ENCODE peak calls at places on chromosomes 13 and 19, in eight cellular contexts. O is EH, Q is NCI-H2081, C is brain microvascular endothelial cell, P is DMS153, X is kidney tubule cell, H is T-cell, Y is foreskin melanocyte. E is an unnamed sample.
A peak's percentile ranks its signal among the peaks of the same experiment; 100 is the strongest.

GRCh38 chr19:46571495-46571894 is 29.6 kb upstream of the CALM3 start:
- DNase-seq in P (no peak), H (no peak), O (peak; percentile 18), X (peak; percentile 19), C (peak; percentile 14), Q (no peak), Y (no peak), E (peak; percentile 2)

GRCh38 chr13:112056284-112056727 is 10.6 kb upstream of the SOX1 start:
- DNase-seq in Q (peak; percentile 34), C (no peak), H (no peak), O (no peak), X (no peak), Y (no peak), P (peak; percentile 56), E (no peak)

GRCh38 chr19:28393574-28394336 is 819.2 kb downstream of the UQCRFS1 start:
- DNase-seq in H (no peak), X (peak; percentile 53), O (peak; percentile 30), Y (no peak), Q (no peak), C (no peak), P (no peak), E (no peak)

GRCh38 chr19:53372196-53372595 is 6.7 kb downstream of the ZNF525 start:
- DNase-seq in Y (no peak), P (no peak), C (no peak), O (no peak), X (no peak), Q (no peak), H (no peak), E (peak; percentile 83)

GRCh38 chr13:71320452-71320851 is 546.6 kb downstream of the DACH1 start:
- DNase-seq in X (peak; percentile 42), Q (no peak), P (no peak), Y (peak; percentile 40), O (no peak), C (peak; percentile 19), H (no peak), E (peak; percentile 68)

GRCh38 chr13:103325675-103326074 is 259.5 kb upstream of the SLC10A2 start:
- DNase-seq in C (no peak), X (no peak), P (no peak), H (no peak), Y (no peak), Q (no peak), O (no peak), E (no peak)

GRCh38 chr13:102847272-102848234 is 1.7 kb downstream of the ERCC5 start:
- DNase-seq in O (peak; percentile 49), P (no peak), Y (peak; percentile 29), X (peak; percentile 59), C (peak; percentile 11), Q (no peak), H (no peak), E (peak; percentile 55)

GRCh38 chr19:49142866-49143335 is 12.3 kb downstream of the HRC start:
- DNase-seq in O (peak; percentile 95), H (no peak), X (peak; percentile 92), Y (peak; percentile 85), Q (peak; percentile 60), P (peak; percentile 90), C (peak; percentile 90), E (peak; percentile 82)

GRCh38 chr13:27847669-27848068 is 55.4 kb downstream of the GSX1 start:
- DNase-seq in Y (no peak), P (no peak), X (no peak), Q (no peak), O (no peak), C (no peak), H (no peak), E (no peak)

GRCh38 chr13:98445340-98446233 is 131.3 kb downstream of the STK24 start:
- DNase-seq in H (peak; percentile 71), O (peak; percentile 66), Q (peak; percentile 55), P (peak; percentile 18), X (peak; percentile 71), Y (peak; percentile 32), C (peak; percentile 34), E (peak; percentile 69)

GRCh38 chr19:18708452-18709231 is 25.2 kb downstream of the CRTC1 start:
- DNase-seq in P (peak; percentile 43), X (no peak), O (no peak), H (no peak), Y (no peak), C (no peak), Q (peak; percentile 31), E (no peak)

GRCh38 chr13:48727252-48728011 is 73.7 kb downstream of the CYSLTR2 start:
- DNase-seq in P (no peak), H (no peak), O (no peak), Y (peak; percentile 99), X (no peak), C (no peak), Q (no peak), E (no peak)

GRCh38 chr19:8196271-8196908 is 12.8 kb upstream of the CERS4 start:
- DNase-seq in C (no peak), Q (no peak), O (no peak), Y (no peak), H (no peak), X (no peak), P (no peak), E (no peak)

GRCh38 chr19:41001243-41001971 is 10.3 kb downstream of the CYP2B6 start:
- DNase-seq in P (no peak), X (no peak), O (no peak), Y (no peak), C (no peak), Q (no peak), H (no peak), E (peak; percentile 86)